ENCODE peak calls at places on chromosome 6, in ten cellular contexts. D is GM12865, G is GM23338, W is cerebellar nuclear complex, S is GM12891, O is foreskin keratinocyte, A is esophagus squamous epithelium, K is cardiac septum, L is GM12892, J is Peyer's patch. M is an unnamed sample.
A peak's percentile ranks its signal among the peaks of the same experiment; 100 is the strongest.

GRCh38 chr6:112912351-112913101 is 565.4 kb downstream of the RFPL4B start:
- DNase-seq in D (no peak), G (peak; percentile 44), W (no peak), S (no peak), O (no peak), A (no peak), K (no peak), L (no peak), J (no peak), M (no peak)

GRCh38 chr6:70563540-70563939 is 3.2 kb upstream of the SDHAF4 start:
- DNase-seq in D (no peak), G (peak; percentile 26), W (no peak), S (no peak), O (no peak), A (no peak), K (no peak), L (no peak), J (no peak), M (no peak)

GRCh38 chr6:37501632-37502466 is 2.2 kb upstream of the CCDC167 start:
- DNase-seq in D (no peak), G (no peak), W (no peak), S (no peak), O (no peak), A (no peak), K (no peak), L (no peak), J (no peak), M (no peak)

GRCh38 chr6:89475634-89476033 is 42.7 kb downstream of the ANKRD6 start:
- DNase-seq in D (peak; percentile 26), G (no peak), W (no peak), S (no peak), O (no peak), A (no peak), K (no peak), L (no peak), J (no peak), M (no peak)

GRCh38 chr6:17725083-17725482 is 18.4 kb upstream of the NUP153 start:
- DNase-seq in D (no peak), G (peak; percentile 81), W (no peak), S (no peak), O (no peak), A (no peak), K (no peak), L (no peak), J (no peak), M (no peak)

GRCh38 chr6:3796396-3796795 is 44.9 kb upstream of the PXDC1 start:
- DNase-seq in D (no peak), G (no peak), W (no peak), S (no peak), O (peak; percentile 92), A (no peak), K (no peak), L (no peak), J (peak; percentile 43), M (no peak)

GRCh38 chr6:148457137-148457842 is 114.7 kb downstream of the SASH1 start:
- DNase-seq in D (no peak), G (no peak), W (no peak), S (no peak), O (peak; percentile 54), A (no peak), K (no peak), L (no peak), J (no peak), M (no peak)

GRCh38 chr6:122778961-122779671 is 400 bp upstream of the FABP7 start:
- DNase-seq in D (no peak), G (peak; percentile 82), W (peak; percentile 68), S (no peak), O (no peak), A (no peak), K (no peak), L (no peak), J (no peak), M (no peak)

GRCh38 chr6:154319231-154319858 is 37.3 kb downstream of the IPCEF1 start:
- DNase-seq in D (no peak), G (no peak), W (no peak), S (no peak), O (no peak), A (no peak), K (no peak), L (no peak), J (no peak), M (no peak)

GRCh38 chr6:16909599-16910360 is 148.5 kb upstream of the ATXN1 start:
- DNase-seq in D (no peak), G (no peak), W (no peak), S (no peak), O (peak; percentile 13), A (no peak), K (no peak), L (no peak), J (no peak), M (no peak)

M was measured in mucosa of gallbladder.